ENCODE peak calls at places on chromosome 1, in nine cellular contexts. U is hepatocyte, P is IMR-90, H is PC-3, D is heart right ventricle, A is bronchial epithelial cell, Q is heart left ventricle, Z is body of pancreas, M is endothelial cell of umbilical vein. L is an unnamed sample. For H3K36me3, the result is how much of the 10 kb centered on the place peaks cover.

GRCh38 chr1:236979149-236979890 is 24.9 kb downstream of the MT1HL1 start:
- DNase-seq in U (no peak), Q (no peak), P (no peak), Z (no peak), A (no peak), D (no peak), H (no peak), M (no peak), L (no peak)

GRCh38 chr1:48442864-48443619 is 29.0 kb downstream of the SPATA6 start:
- DNase-seq in H (peak), Z (no peak), M (peak), P (no peak), Q (no peak), D (no peak), U (peak), A (peak), L (no peak)

GRCh38 chr1:117933769-117934168 is 4.2 kb downstream of the WDR3 start:
- DNase-seq in Z (no peak), A (no peak), P (no peak), Q (no peak), M (no peak), D (no peak), H (no peak), U (no peak), L (no peak)

GRCh38 chr1:154765970-154766369 is 104.1 kb downstream of the KCNN3 start:
- DNase-seq in U (peak), D (no peak), A (peak), Q (no peak), Z (no peak), P (peak), M (peak), H (peak), L (peak)

GRCh38 chr1:12549460-12550349 is 68.3 kb downstream of the DHRS3 start:
- DNase-seq in Z (peak), Q (peak), A (peak), M (peak), P (peak), H (peak), U (peak), D (peak), L (peak)

GRCh38 chr1:178684542-178685000 is 40.5 kb upstream of the RALGPS2 start:
- DNase-seq in U (peak), Z (no peak), P (peak), A (peak), D (no peak), M (peak), Q (no peak), H (peak), L (peak)

GRCh38 chr1:184822267-184822666 is 67.6 kb upstream of the EDEM3 start:
- DNase-seq in Z (no peak), M (no peak), U (no peak), A (no peak), P (no peak), Q (no peak), H (no peak), D (no peak), L (no peak)

GRCh38 chr1:241706967-241707366 is 54.9 kb downstream of the WDR64 start:
- DNase-seq in M (no peak), Q (no peak), U (no peak), H (peak), Z (no peak), P (no peak), D (no peak), A (peak), L (no peak)

GRCh38 chr1:183218981-183219621 is 33.0 kb downstream of the LAMC2 start:
- DNase-seq in D (peak), A (peak), Z (peak), Q (peak), U (peak), H (no peak), M (peak), P (no peak), L (no peak)

GRCh38 chr1:2628191-2628932 is 4.5 kb downstream of the MMEL1 start:
- DNase-seq in Q (no peak), M (no peak), D (no peak), U (no peak), P (no peak), Z (no peak), H (no peak), A (no peak), L (no peak)

GRCh38 chr1:243903023-243903422 is 53.0 kb upstream of the AKT3 start:
- DNase-seq in D (no peak), A (no peak), U (no peak), H (no peak), M (no peak), Q (no peak), Z (no peak), P (no peak), L (no peak)

GRCh38 chr1:186974774-186975181 is 146.0 kb downstream of the PLA2G4A start:
- DNase-seq in P (peak), Z (no peak), U (peak), H (peak), M (peak), D (no peak), Q (no peak), A (peak), L (peak)

GRCh38 chr1:149936076-149936991 is at the start of gene MTMR11:
- DNase-seq in Z (peak), P (peak), A (peak), M (no peak), H (peak), Q (no peak), D (no peak), U (peak), L (no peak)

GRCh38 chr1:33170351-33171274 is 11.2 kb downstream of the TRIM62 start:
- DNase-seq in U (no peak), H (peak), P (no peak), D (peak), A (no peak), M (peak), Z (no peak), Q (peak), L (no peak)

GRCh38 chr1:180633092-180634045 is 1.5 kb downstream of the XPR1 start:
- DNase-seq in A (peak), P (peak), U (no peak), Q (no peak), Z (no peak), M (peak), D (no peak), H (peak), L (no peak)

GRCh38 chr1:210236840-210237409 is 4.3 kb downstream of the SERTAD4 start:
- DNase-seq in Z (peak), H (no peak), U (peak), P (peak), Q (peak), M (peak), D (peak), A (no peak), L (peak)

GRCh38 chr1:1177452-1178206 is 3.9 kb downstream of the TTLL10 start:
- DNase-seq in Z (no peak), D (no peak), M (no peak), Q (no peak), A (no peak), H (no peak), P (no peak), U (no peak), L (no peak)

GRCh38 chr1:88877382-88877825 is 14.0 kb downstream of the GTF2B start:
- DNase-seq in U (peak), Q (no peak), A (peak), D (no peak), P (peak), Z (no peak), H (peak), M (peak), L (peak)

GRCh38 chr1:160519542-160520435 is 3.3 kb downstream of the SLAMF6 start:
- DNase-seq in Q (no peak), D (no peak), H (peak), P (no peak), A (peak), Z (no peak), M (no peak), U (peak), L (no peak)

GRCh38 chr1:244901400-244901799 is 37.1 kb upstream of the HNRNPU start:
- DNase-seq in A (no peak), D (no peak), M (no peak), P (no peak), Z (no peak), Q (no peak), H (no peak), U (no peak), L (no peak)

GRCh38 chr1:98723574-98723973 is 62.1 kb downstream of the SNX7 start:
- DNase-seq in P (no peak), Q (no peak), M (no peak), H (no peak), A (no peak), U (no peak), D (no peak), Z (no peak), L (no peak)

GRCh38 chr1:212987702-212988322 is 27.9 kb downstream of the ANGEL2 start:
- DNase-seq in H (peak), Q (no peak), P (peak), A (peak), M (no peak), U (no peak), Z (no peak), D (no peak), L (no peak)

GRCh38 chr1:51235611-51236547 is at the start of gene RNF11:
- DNase-seq in A (peak), Q (peak), U (peak), Z (peak), H (peak), D (peak), P (peak), M (peak), L (peak)

GRCh38 chr1:46575778-46576177 is 24.3 kb upstream of the KNCN start:
- DNase-seq in D (no peak), P (no peak), M (no peak), Q (no peak), U (no peak), Z (no peak), A (no peak), H (no peak), L (no peak)

GRCh38 chr1:24878775-24879742 is 51.0 kb downstream of the RUNX3 start:
- DNase-seq in H (peak), M (no peak), Z (no peak), P (peak), D (no peak), U (no peak), A (no peak), Q (peak), L (peak)

GRCh38 chr1:202622388-202622787 is 87.9 kb downstream of the SYT2 start:
- DNase-seq in H (no peak), Q (no peak), P (no peak), Z (no peak), M (no peak), U (no peak), D (no peak), A (no peak), L (no peak)

GRCh38 chr1:167904641-167905040 is 9.3 kb downstream of the ADCY10 start:
- DNase-seq in Q (no peak), U (no peak), A (peak), M (peak), H (peak), D (no peak), P (peak), Z (no peak), L (peak)

GRCh38 chr1:206470692-206471414 is 577 bp downstream of the IKBKE start:
- DNase-seq in U (peak), A (peak), D (no peak), Z (peak), Q (no peak), H (peak), P (peak), M (peak), L (peak)

GRCh38 chr1:228095938-228096337 is 7.2 kb downstream of the C1orf35 start:
- DNase-seq in Q (peak), H (no peak), D (no peak), A (no peak), Z (no peak), M (no peak), P (no peak), U (no peak), L (no peak)

GRCh38 chr1:57131701-57132394 is 166.0 kb upstream of the C8B start:
- DNase-seq in Z (no peak), Q (no peak), M (no peak), H (peak), A (peak), U (no peak), P (peak), D (no peak), L (no peak)

GRCh38 chr1:233372218-233373125 is 44.9 kb downstream of the MAP3K21 start:
- DNase-seq in D (no peak), Q (no peak), P (no peak), M (no peak), Z (no peak), U (no peak), A (no peak), H (no peak), L (no peak)

GRCh38 chr1:177451191-177451590 is 280.4 kb downstream of the BRINP2 start:
- DNase-seq in U (peak), A (no peak), Q (no peak), H (no peak), D (no peak), P (no peak), Z (no peak), M (no peak), L (no peak)

GRCh38 chr1:35369922-35370671 is 101.6 kb downstream of the ZMYM4 start:
- DNase-seq in A (no peak), D (peak), H (no peak), Z (peak), M (peak), Q (peak), U (peak), P (peak), L (peak)

GRCh38 chr1:231415018-231415583 is 7.0 kb downstream of the EGLN1 start:
- DNase-seq in P (no peak), H (no peak), Q (no peak), M (no peak), U (no peak), Z (no peak), A (no peak), D (no peak), L (no peak)

GRCh38 chr1:206909167-206909882 is 12.1 kb downstream of the IL24 start:
- DNase-seq in D (peak), Q (peak), U (peak), Z (peak), M (no peak), P (no peak), H (peak), A (peak), L (no peak)

GRCh38 chr1:6440198-6441126 is 15.9 kb downstream of the ESPN start:
- DNase-seq in U (peak), P (peak), H (peak), A (no peak), Q (no peak), M (no peak), Z (peak), D (no peak), L (no peak)
- TF ChIP-seq CTCF in U (peak), P (peak), H (peak), A (peak), Q (peak), M (peak), Z (no peak), D (peak), L (no peak)

DNA sequence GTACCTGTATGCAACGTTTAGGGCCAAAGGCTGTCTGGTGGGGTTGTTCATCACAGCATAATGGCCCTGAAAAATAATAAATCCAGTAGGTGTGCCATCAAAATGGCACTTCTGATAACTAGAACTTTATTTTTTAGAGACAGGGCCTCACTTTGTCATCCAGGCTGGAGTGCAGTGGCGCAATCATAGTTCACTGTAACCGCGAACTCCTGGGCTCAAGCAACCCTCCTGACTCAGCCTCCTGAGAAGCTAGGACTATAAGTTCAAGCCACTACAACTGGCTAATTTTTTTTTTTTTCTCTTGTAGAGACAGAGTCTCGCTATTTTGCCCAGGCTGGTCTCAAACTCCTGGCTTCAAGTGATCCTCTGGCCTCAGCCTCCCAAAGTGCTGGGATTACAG is 4.7 kb downstream of the SNAPIN start:
- DNase-seq in P (peak), Q (no peak), U (no peak), H (no peak), M (no peak), Z (no peak), D (no peak), A (peak), L (peak)
- H3K36me3 ChIP-seq in P (half or more), Q (half or more), U (under half), H (half or more), M (under half), Z (half or more), D (under half), A (under half), L (half or more)

DNA sequence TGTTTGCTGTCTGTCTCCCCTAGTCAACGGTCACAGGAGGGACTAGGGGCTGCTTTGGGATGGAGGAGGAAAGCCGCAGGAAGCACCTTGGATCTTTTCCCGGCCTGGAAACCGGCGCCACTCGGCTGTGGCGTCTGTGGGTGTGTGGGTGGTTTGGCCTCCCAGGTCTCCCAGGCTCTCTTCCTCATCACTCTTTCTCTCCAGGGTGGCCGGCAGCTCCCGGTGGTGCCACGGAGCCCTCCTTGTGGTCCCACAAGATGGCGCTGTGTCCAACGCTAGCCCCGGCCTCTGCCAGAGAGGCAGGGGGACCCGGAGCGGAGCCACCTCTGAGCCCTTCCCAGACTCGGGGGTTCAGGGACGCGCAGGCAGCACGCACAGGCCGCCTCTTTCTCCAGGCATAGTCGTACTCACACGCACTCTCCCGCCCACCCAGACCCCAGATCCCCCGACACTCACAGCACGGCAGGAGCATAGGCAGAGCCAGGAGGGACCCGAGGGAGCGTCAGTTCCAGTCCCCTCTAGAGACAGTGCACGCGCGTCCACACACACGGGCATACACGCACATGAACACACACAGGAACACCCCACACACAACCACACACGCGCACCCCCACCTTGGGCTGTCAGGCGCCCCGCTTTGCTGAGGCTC is 31.2 kb downstream of the CDCP2 start:
- DNase-seq in P (peak), D (peak), U (peak), Q (peak), H (peak), M (peak), Z (peak), A (peak), L (peak)
- H3K4me3 ChIP-seq in P (peak), D (no peak), U (no peak), Q (peak), H (peak), M (no peak), Z (no peak), A (no peak), L (peak)

DNA sequence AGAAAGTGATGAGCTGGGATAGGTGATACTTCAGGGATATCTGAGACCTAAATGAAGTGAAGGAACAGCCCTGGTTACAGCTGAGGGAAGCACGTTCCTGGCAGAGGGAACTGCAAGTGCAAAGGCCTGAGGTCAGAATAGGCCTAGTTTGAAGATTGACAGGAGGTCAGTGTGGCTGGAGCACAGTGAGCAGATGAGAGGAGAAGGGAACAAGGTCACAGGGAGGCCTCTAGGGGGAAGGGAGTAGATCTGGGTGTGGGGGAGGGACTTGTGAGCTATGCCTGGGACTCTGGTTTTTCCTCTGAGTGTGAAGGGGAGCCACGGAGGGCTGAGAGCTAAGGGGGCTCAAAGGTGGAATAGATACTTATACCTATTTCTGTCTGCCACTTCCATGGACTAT is 736.4 kb downstream of the MATN1 start:
- DNase-seq in Q (no peak), A (no peak), P (no peak), D (no peak), M (no peak), U (no peak), H (no peak), Z (peak), L (no peak)
- TF ChIP-seq CTCF in Q (no peak), A (no peak), P (no peak), D (no peak), M (no peak), U (no peak), H (no peak), Z (no peak), L (no peak)

GRCh38 chr1:100145116-100145515 is 12.2 kb downstream of the TRMT13 start:
- DNase-seq in Q (no peak), P (peak), Z (no peak), U (no peak), M (no peak), D (no peak), A (no peak), H (no peak), L (no peak)

GRCh38 chr1:100142343-100142742 is 9.4 kb downstream of the TRMT13 start:
- DNase-seq in Z (no peak), A (no peak), Q (no peak), P (no peak), M (no peak), U (no peak), D (no peak), H (no peak), L (no peak)

GRCh38 chr1:100147875-100148274 is 14.9 kb downstream of the TRMT13 start:
- DNase-seq in Z (no peak), M (no peak), A (no peak), H (no peak), U (no peak), P (no peak), D (no peak), Q (no peak), L (no peak)

GRCh38 chr1:100151679-100152078 is 18.7 kb downstream of the TRMT13 start:
- DNase-seq in Z (no peak), D (no peak), Q (no peak), A (no peak), P (no peak), U (no peak), M (no peak), H (no peak), L (no peak)

GRCh38 chr1:100146958-100147357 is 14.0 kb downstream of the TRMT13 start:
- DNase-seq in D (no peak), M (no peak), A (no peak), P (no peak), Z (no peak), U (no peak), Q (no peak), H (no peak), L (no peak)
- H3K36me3 ChIP-seq in D (under half), M (under half), A (under half), P (under half), Z (under half), U (under half), Q (half or more), H (under half), L (under half)